ENCODE peak calls at places on chromosomes 1 and 21, in seven cellular contexts. Y is hepatocyte, G is mammary epithelial cell, M is astrocyte, J is HepG2, D is fibroblast of lung, P is A673. X is an unnamed sample.

GRCh38 chr1:182330303-182330702 is 61.3 kb downstream of the GLUL start:
- DNase-seq in G (peak), J (no peak), P (no peak), Y (peak), M (no peak), D (peak), X (no peak)

GRCh38 chr21:44552136-44552535 is 831 bp upstream of the KRTAP10-2 start:
- DNase-seq in D (no peak), G (no peak), J (no peak), Y (no peak), P (no peak), M (no peak), X (no peak)

GRCh38 chr1:223724376-223724775 is 12.0 kb downstream of the CAPN2 start:
- DNase-seq in Y (no peak), G (no peak), J (no peak), D (peak), P (peak), M (no peak), X (no peak)

GRCh38 chr1:53274541-53275185 is 36.3 kb upstream of the MAGOH start:
- DNase-seq in P (no peak), M (no peak), J (no peak), G (no peak), Y (no peak), D (no peak), X (no peak)

GRCh38 chr1:185894806-185895205 is 160.6 kb downstream of the HMCN1 start:
- DNase-seq in G (no peak), Y (no peak), J (no peak), D (peak), M (peak), P (no peak), X (no peak)

GRCh38 chr1:209686319-209686718 is 11.1 kb downstream of the G0S2 start:
- DNase-seq in Y (no peak), P (no peak), G (no peak), J (no peak), D (no peak), M (no peak), X (no peak)

GRCh38 chr1:167701510-167701909 is 20.3 kb upstream of the MPZL1 start:
- DNase-seq in D (no peak), P (no peak), Y (no peak), G (no peak), J (no peak), M (no peak), X (no peak)

GRCh38 chr1:227946624-227947424 is 908 bp downstream of the WNT9A start:
- DNase-seq in D (peak), G (peak), P (peak), J (peak), M (peak), Y (peak), X (peak)

GRCh38 chr1:56908619-56909340 is 54.2 kb downstream of the C8A start:
- DNase-seq in D (peak), J (peak), M (peak), G (no peak), P (no peak), Y (peak), X (no peak)

GRCh38 chr1:13666317-13666716 is 33.7 kb upstream of the PRDM2 start:
- DNase-seq in P (no peak), Y (no peak), J (no peak), D (no peak), G (no peak), M (no peak), X (no peak)

GRCh38 chr21:30482130-30482529 is 2.0 kb upstream of the KRTAP19-1 start:
- DNase-seq in Y (no peak), M (no peak), G (peak), D (no peak), P (no peak), J (no peak), X (no peak)

GRCh38 chr1:196160066-196160795 is 448.0 kb downstream of the KCNT2 start:
- DNase-seq in Y (no peak), M (peak), G (peak), D (peak), P (no peak), J (no peak), X (no peak)

GRCh38 chr1:162145280-162145965 is 75.9 kb downstream of the NOS1AP start:
- DNase-seq in G (no peak), Y (no peak), D (peak), M (peak), J (peak), P (peak), X (no peak)

GRCh38 chr1:58898739-58899580 is 115.1 kb upstream of the JUN start:
- DNase-seq in G (no peak), J (peak), M (no peak), P (no peak), D (no peak), Y (peak), X (no peak)

GRCh38 chr1:119286587-119287181 is 81.9 kb upstream of the HAO2 start:
- DNase-seq in D (peak), Y (peak), G (peak), M (peak), J (peak), P (peak), X (peak)

GRCh38 chr1:109959974-109960744 is 24.4 kb upstream of the AHCYL1 start:
- DNase-seq in Y (peak), D (peak), P (peak), J (peak), M (peak), G (peak), X (peak)

GRCh38 chr1:116878804-116879477 is 30.8 kb upstream of the PTGFRN start:
- DNase-seq in G (peak), D (peak), J (no peak), M (peak), Y (peak), P (peak), X (peak)

GRCh38 chr1:21618059-21618458 is 51.1 kb downstream of the RAP1GAP start:
- DNase-seq in G (no peak), M (no peak), Y (no peak), D (no peak), J (no peak), P (no peak), X (no peak)

GRCh38 chr21:15706686-15707085 is 23.1 kb upstream of the USP25 start:
- DNase-seq in J (no peak), Y (peak), P (no peak), D (peak), G (peak), M (peak), X (peak)

GRCh38 chr1:233064988-233065387 is 114.6 kb downstream of the NTPCR start:
- DNase-seq in D (no peak), M (no peak), P (no peak), Y (no peak), J (no peak), G (no peak), X (no peak)

GRCh38 chr1:33169290-33170055 is 12.4 kb downstream of the TRIM62 start:
- DNase-seq in G (no peak), D (no peak), J (no peak), Y (no peak), P (no peak), M (peak), X (no peak)

GRCh38 chr21:45276620-45277019 is 11.1 kb downstream of the POFUT2 start:
- DNase-seq in D (no peak), P (no peak), Y (no peak), J (no peak), M (no peak), G (no peak), X (no peak)

GRCh38 chr1:41840592-41841246 is 78.0 kb downstream of the HIVEP3 start:
- DNase-seq in G (peak), D (no peak), M (no peak), Y (no peak), P (no peak), J (no peak), X (peak)

GRCh38 chr1:220921991-220922390 is 42.7 kb downstream of the HLX start:
- DNase-seq in D (no peak), J (no peak), G (no peak), P (no peak), Y (no peak), M (no peak), X (no peak)

GRCh38 chr21:33023574-33024277 is 2.0 kb upstream of the OLIG2 start:
- DNase-seq in D (no peak), J (no peak), Y (no peak), M (no peak), P (no peak), G (no peak), X (no peak)

GRCh38 chr1:23400324-23401110 is 24.0 kb downstream of the TCEA3 start:
- DNase-seq in G (no peak), D (peak), J (no peak), Y (no peak), M (no peak), P (peak), X (no peak)

GRCh38 chr1:18630511-18631495 is at the start of gene PAX7:
- DNase-seq in P (peak), J (no peak), D (no peak), M (no peak), G (no peak), Y (no peak), X (no peak)

GRCh38 chr1:18629659-18630510 is 761 bp upstream of the PAX7 start:
- DNase-seq in J (no peak), G (no peak), M (no peak), D (no peak), P (no peak), Y (no peak), X (no peak)

GRCh38 chr1:18632218-18632588 is 1.6 kb downstream of the PAX7 start:
- DNase-seq in J (no peak), G (no peak), P (no peak), Y (no peak), D (no peak), M (no peak), X (no peak)

GRCh38 chr1:18631496-18632217 is 1.0 kb downstream of the PAX7 start:
- DNase-seq in G (no peak), P (no peak), M (no peak), J (no peak), D (no peak), Y (no peak), X (no peak)

GRCh38 chr1:18628511-18628910 is 2.1 kb upstream of the PAX7 start:
- DNase-seq in G (no peak), Y (no peak), M (no peak), J (no peak), D (no peak), P (no peak), X (no peak)
- TF ChIP-seq CTCF in G (no peak), Y (no peak), M (no peak), J (no peak), D (no peak), P (no peak), X (no peak)

GRCh38 chr1:19754482-19754881 is 45.2 kb downstream of the TMCO4 start:
- DNase-seq in D (no peak), G (no peak), Y (peak), J (no peak), P (no peak), M (no peak), X (no peak)
- H3K27ac ChIP-seq in D (no peak), G (no peak), Y (peak), J (no peak), P (no peak), M (no peak), X (no peak)

GRCh38 chr1:165352109-165352441 is 4.4 kb downstream of the LMX1A start:
- DNase-seq in P (no peak), D (no peak), G (no peak), M (no peak), J (no peak), Y (no peak), X (no peak)

GRCh38 chr1:165355221-165355976 is 1.1 kb downstream of the LMX1A start:
- DNase-seq in J (no peak), D (no peak), Y (no peak), P (no peak), M (no peak), G (no peak), X (no peak)

GRCh38 chr1:165352442-165353293 is 3.8 kb downstream of the LMX1A start:
- DNase-seq in G (no peak), Y (peak), M (no peak), P (no peak), D (no peak), J (no peak), X (no peak)

GRCh38 chr1:165354739-165355138 is 1.8 kb downstream of the LMX1A start:
- DNase-seq in Y (no peak), D (no peak), M (no peak), P (no peak), J (no peak), G (no peak), X (no peak)

DNA sequence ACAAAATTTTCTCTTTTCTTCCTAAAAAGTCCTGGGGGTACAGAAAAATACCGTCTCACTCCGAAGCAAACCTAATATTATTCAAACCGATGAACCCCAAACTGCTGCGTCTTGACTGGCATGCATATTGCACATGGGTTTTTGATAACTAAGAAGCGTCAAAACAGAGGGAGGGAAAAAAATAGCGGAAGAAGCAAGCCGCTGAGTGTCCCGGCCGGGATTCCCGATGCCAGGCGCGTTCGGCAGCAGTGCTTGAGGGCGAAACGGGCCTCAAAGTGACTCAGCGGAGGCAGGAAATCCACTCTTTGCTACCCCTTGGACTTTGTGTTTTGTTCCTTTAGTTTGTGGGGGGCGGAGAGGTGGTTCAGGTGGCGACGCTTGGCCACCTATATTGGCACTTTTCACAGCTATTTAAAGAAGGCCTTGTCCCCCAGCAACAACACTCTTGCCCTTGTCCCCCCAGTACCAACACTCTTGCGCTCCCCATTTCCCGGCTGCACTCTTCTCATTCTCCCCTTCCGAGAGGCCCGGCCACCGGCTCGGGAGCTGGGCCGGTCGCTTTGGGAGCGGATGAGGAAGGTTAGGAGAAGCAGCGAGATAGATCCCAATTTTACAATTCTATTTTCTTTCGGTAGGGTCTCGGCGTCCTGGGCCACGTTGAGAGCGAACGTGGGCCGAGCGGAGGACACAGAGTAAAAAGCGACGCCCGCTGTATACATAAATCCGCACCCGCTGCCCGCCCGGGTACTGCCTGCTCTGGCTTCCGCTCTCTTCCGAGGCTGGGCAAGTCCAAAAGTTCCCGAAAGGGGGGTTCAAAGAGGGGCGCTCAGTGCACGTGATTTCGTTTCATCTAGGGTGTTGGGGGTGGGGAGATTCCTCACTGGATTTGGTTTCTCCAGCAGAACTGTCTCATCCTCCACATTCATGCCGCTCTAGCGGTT is 2.5 kb downstream of the LMX1A start:
- DNase-seq in D (no peak), J (no peak), P (no peak), Y (no peak), M (no peak), G (no peak), X (no peak)
- TF ChIP-seq EZH2 in D (no peak), J (no peak), P (no peak), Y (peak), M (peak), G (peak), X (no peak)

DNA sequence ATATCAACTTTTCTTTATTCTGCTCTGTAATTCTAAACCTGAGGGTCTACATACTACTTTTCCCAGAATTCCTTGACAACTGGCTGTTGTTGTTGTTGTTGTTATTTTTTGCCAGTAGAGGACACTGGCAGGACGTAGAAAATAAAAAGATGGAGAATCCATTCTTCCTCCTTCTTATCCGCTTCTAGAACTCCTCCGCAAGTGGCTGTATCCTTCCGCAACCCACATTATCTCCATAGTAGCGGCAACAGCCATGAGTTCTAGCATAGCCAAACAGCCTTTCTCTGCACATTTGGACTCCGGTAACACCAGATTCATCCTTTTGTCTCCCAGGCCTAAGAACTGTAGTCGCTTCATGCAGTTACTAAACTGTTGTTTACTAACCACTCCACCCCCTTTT is 91.1 kb upstream of the CACHD1 start:
- DNase-seq in M (no peak), J (no peak), D (no peak), G (no peak), Y (no peak), P (no peak), X (no peak)
- TF ChIP-seq CTCF in M (no peak), J (no peak), D (no peak), G (peak), Y (peak), P (peak), X (no peak)

GRCh38 chr1:90370696-90371095 is 346.4 kb downstream of the BARHL2 start:
- DNase-seq in G (peak), M (peak), D (no peak), P (no peak), J (no peak), Y (no peak), X (no peak)

GRCh38 chr1:90371106-90371813 is 345.8 kb downstream of the BARHL2 start:
- DNase-seq in D (peak), P (no peak), M (peak), Y (no peak), G (peak), J (no peak), X (no peak)
- H3K27ac ChIP-seq in D (no peak), P (no peak), M (peak), Y (no peak), G (no peak), J (no peak), X (no peak)

GRCh38 chr1:170660281-170660713 is 3.6 kb upstream of the PRRX1 start:
- DNase-seq in P (no peak), J (no peak), G (no peak), D (no peak), Y (no peak), M (no peak), X (no peak)

GRCh38 chr1:170660874-170661645 is 2.9 kb upstream of the PRRX1 start:
- DNase-seq in Y (no peak), J (no peak), M (no peak), G (no peak), D (peak), P (no peak), X (no peak)

GRCh38 chr1:170663011-170663410 is 920 bp upstream of the PRRX1 start:
- DNase-seq in G (no peak), M (no peak), P (no peak), J (no peak), D (peak), Y (no peak), X (no peak)

GRCh38 chr1:170662561-170662971 is 1.4 kb upstream of the PRRX1 start:
- DNase-seq in J (no peak), Y (no peak), G (no peak), M (no peak), D (no peak), P (no peak), X (no peak)

DNA sequence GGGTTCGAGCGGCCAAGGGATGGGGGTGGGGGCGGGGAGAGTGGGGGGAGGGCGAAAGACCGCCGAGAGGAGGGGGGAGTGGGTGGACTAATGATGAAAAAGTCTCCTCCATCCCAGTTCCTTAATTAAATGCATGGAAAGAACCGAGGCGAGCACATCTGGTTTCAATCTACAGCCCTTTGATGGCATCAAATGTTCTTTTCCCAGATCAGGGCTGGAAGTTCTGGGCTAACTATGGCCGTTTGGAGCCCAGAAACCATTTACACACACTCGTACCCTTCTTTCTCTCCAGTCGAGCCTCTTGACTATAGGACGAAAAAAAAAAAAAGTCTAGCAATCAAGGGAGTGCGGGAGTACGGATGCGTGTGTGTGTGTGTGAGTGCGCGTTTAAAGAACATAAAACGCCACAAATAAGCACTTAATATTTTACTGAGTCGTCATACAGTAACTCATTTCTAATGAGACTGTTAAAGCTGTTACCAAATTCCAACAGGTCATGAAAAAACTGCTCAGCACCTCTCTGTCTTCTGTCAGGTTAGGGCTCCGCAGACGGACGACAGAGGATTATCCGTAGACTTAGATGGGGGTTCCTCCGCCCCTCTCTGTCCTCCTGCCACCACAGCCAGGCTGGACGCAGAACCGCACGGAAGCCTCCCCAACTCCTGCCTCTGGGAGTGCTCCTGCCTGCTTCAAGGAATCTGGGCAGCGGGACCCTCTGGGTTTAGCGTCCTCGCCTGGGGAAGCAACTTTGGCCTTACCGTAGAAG is 2.1 kb upstream of the PRRX1 start:
- DNase-seq in G (no peak), J (no peak), Y (peak), M (peak), D (peak), P (peak), X (no peak)
- TF ChIP-seq EZH2 in G (peak), J (no peak), Y (no peak), M (peak), D (no peak), P (no peak), X (no peak)

DNA sequence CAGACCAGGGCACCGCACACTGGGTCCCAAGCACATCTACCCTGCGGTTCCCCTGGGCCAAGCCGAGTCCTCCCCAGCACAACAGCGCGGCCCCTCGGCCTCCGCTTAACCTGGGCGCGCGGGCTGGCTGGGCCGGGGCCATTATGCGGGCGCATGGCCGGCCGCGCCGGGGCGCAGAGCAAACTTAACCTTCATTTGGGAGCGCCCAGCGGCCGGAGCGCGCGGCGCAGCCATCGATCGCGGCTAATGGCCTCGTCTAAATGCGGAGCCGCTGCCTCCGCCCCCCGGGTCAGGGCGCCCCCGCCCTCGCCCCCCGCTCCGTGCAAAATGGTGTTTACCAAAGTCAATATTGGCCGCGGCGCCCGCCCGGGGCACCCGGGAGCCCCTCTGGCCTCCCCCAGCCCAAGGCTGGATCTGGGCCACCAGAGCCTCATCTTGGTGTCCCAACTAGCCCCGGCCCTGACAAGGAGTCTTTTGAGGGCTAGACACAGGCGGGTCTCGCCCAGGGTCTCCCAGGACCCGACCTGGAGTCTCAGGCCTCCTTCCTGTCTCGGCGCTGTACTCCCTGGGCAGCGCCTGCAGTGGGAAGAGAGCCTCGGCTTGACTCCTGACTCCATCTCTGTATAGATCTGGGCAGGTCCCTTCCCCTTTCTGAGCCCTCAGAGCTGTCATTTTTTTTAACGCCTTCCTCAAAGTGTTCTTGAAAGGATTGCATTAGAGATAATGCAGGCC is 272.0 kb downstream of the TRABD2B start:
- DNase-seq in D (no peak), M (no peak), J (no peak), P (no peak), G (no peak), Y (peak), X (no peak)
- TF ChIP-seq CTCF in D (no peak), M (no peak), J (no peak), P (no peak), G (no peak), Y (no peak), X (no peak)